ENCODE peak calls at places on chromosomes 6 and 20, in nine cellular contexts. X is astrocyte of the cerebellum, C is globus pallidus, U is hippocampal formation, R is GM18507, J is fibroblast of mammary gland, Z is Daoy, F is prostate gland, D is NCI-H1105. M is an unnamed sample.
A peak's percentile ranks its signal among the peaks of the same experiment; 100 is the strongest.

GRCh38 chr6:35096129-35096852 is 44.8 kb downstream of the TCP11 start:
- DNase-seq in X (peak; percentile 51), C (no peak), U (no peak), R (no peak), J (peak; percentile 73), Z (peak; percentile 80), F (no peak), D (peak; percentile 74), M (peak; percentile 36)

GRCh38 chr20:54629632-54630031 is 154.2 kb downstream of the DOK5 start:
- DNase-seq in X (no peak), C (no peak), U (no peak), R (no peak), J (no peak), Z (no peak), F (no peak), D (no peak), M (no peak)

GRCh38 chr6:23031986-23032385 is 462.6 kb downstream of the HDGFL1 start:
- DNase-seq in X (no peak), C (no peak), U (no peak), R (no peak), J (peak; percentile 41), Z (no peak), F (no peak), D (no peak), M (no peak)

GRCh38 chr6:43990275-43990626 is 137.0 kb downstream of the MRPL14 start:
- DNase-seq in X (no peak), C (no peak), U (no peak), R (no peak), J (peak; percentile 27), Z (peak; percentile 59), F (no peak), D (no peak), M (no peak)

GRCh38 chr6:62445521-62445920 is 159.5 kb upstream of the KHDRBS2 start:
- DNase-seq in X (no peak), C (no peak), U (no peak), R (no peak), J (no peak), Z (no peak), F (no peak), D (no peak), M (no peak)

GRCh38 chr6:129936329-129937165 is 75.4 kb upstream of the TMEM244 start:
- DNase-seq in X (peak; percentile 34), C (peak; percentile 66), U (peak; percentile 36), R (no peak), J (peak; percentile 84), Z (peak; percentile 67), F (no peak), D (peak; percentile 53), M (no peak)

GRCh38 chr6:156010-156409 is 136.3 kb upstream of the DUSP22 start:
- DNase-seq in X (no peak), C (no peak), U (no peak), R (no peak), J (peak; percentile 30), Z (no peak), F (no peak), D (no peak), M (no peak)

GRCh38 chr20:51326241-51326819 is 216.2 kb downstream of the NFATC2 start:
- DNase-seq in X (no peak), C (peak; percentile 20), U (no peak), R (no peak), J (peak; percentile 75), Z (no peak), F (peak; percentile 50), D (no peak), M (peak; percentile 31)

GRCh38 chr20:41047279-41047974 is 18.8 kb downstream of the TOP1 start:
- DNase-seq in X (no peak), C (no peak), U (no peak), R (no peak), J (no peak), Z (no peak), F (no peak), D (no peak), M (no peak)

GRCh38 chr20:18662279-18662678 is 74.4 kb downstream of the DTD1 start:
- DNase-seq in X (no peak), C (no peak), U (no peak), R (no peak), J (no peak), Z (no peak), F (no peak), D (no peak), M (no peak)

GRCh38 chr20:3692706-3693294 is 11.0 kb upstream of the ADAM33 start:
- DNase-seq in X (no peak), C (no peak), U (no peak), R (no peak), J (no peak), Z (no peak), F (no peak), D (no peak), M (no peak)

GRCh38 chr6:40426341-40427066 is 160.7 kb downstream of the LRFN2 start:
- DNase-seq in X (no peak), C (no peak), U (no peak), R (no peak), J (no peak), Z (no peak), F (no peak), D (no peak), M (peak; percentile 74)

GRCh38 chr20:10508468-10509251 is 73.6 kb downstream of the SLX4IP start:
- DNase-seq in X (no peak), C (no peak), U (no peak), R (no peak), J (peak; percentile 89), Z (peak; percentile 41), F (peak; percentile 46), D (no peak), M (no peak)

M was measured in NCI-H1694 treated with DMSO at 0.1 percent for 48 hours.